ENCODE peak calls at places on chromosomes 1 and 21, in eight cellular contexts. C is stomach, W is adrenal gland, X is spleen, D is uterus, Z is esophagus squamous epithelium, G is body of pancreas, B is heart left ventricle. N is an unnamed sample.

GRCh38 chr21:37502947-37503346 is 136.4 kb downstream of the DYRK1A start:
- DNase-seq in C (no peak), W (no peak), X (no peak), D (no peak), Z (no peak), G (no peak), B (no peak), N (no peak)

GRCh38 chr1:1128454-1129139 is 12.7 kb upstream of the C1orf159 start:
- DNase-seq in C (peak), W (peak), X (peak), D (no peak), Z (no peak), G (peak), B (peak), N (no peak)

GRCh38 chr1:192260076-192260475 is 56.7 kb upstream of the RGS21 start:
- DNase-seq in C (no peak), W (no peak), X (no peak), D (no peak), Z (no peak), G (no peak), B (no peak), N (no peak)

GRCh38 chr21:45386728-45387371 is 18.1 kb upstream of the COL18A1 start:
- DNase-seq in C (no peak), W (peak), X (peak), D (peak), Z (no peak), G (peak), B (peak), N (peak)

GRCh38 chr1:201537966-201538617 is 835 bp upstream of the NAV1 start:
- DNase-seq in C (no peak), W (no peak), X (no peak), D (no peak), Z (no peak), G (no peak), B (no peak), N (no peak)

GRCh38 chr1:112328600-112328999 is 67.4 kb upstream of the CTTNBP2NL start:
- DNase-seq in C (no peak), W (no peak), X (no peak), D (no peak), Z (no peak), G (no peak), B (no peak), N (no peak)

GRCh38 chr1:12556368-12556930 is 61.6 kb downstream of the DHRS3 start:
- DNase-seq in C (no peak), W (peak), X (no peak), D (peak), Z (no peak), G (no peak), B (peak), N (peak)

GRCh38 chr1:193712356-193712755 is 525.9 kb upstream of the B3GALT2 start:
- DNase-seq in C (no peak), W (no peak), X (no peak), D (no peak), Z (no peak), G (no peak), B (no peak), N (no peak)

GRCh38 chr1:106659490-106660244 is 396.8 kb upstream of the PRMT6 start:
- DNase-seq in C (no peak), W (no peak), X (no peak), D (no peak), Z (no peak), G (no peak), B (no peak), N (no peak)

GRCh38 chr1:229509576-229509975 is 1.4 kb upstream of the NUP133 start:
- DNase-seq in C (no peak), W (no peak), X (no peak), D (no peak), Z (no peak), G (no peak), B (no peak), N (no peak)
- TF ChIP-seq POLR2A in C (no peak), W (no peak), X (no peak), D (no peak), Z (no peak), G (no peak), B (no peak), N (no peak)

DNA sequence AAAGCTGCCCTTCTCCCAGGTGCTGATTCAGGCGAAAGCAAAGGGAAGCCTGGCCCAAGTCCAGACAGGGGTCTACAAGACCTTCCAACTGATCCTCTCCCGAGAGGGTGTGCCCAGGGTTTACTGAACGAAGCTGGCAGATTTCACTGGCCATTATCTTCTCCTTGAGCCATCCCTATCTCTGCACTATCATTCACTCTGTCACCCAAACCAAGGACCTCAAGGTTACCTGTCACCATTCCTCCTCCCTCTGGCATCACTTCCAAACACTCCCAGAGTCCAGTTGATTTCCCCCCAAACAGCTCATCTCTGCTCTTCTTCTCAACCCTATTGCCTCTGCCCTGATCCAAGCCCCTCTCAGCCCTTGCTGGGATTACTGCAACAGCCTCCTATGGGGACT is 4.9 kb downstream of the STK40 start:
- DNase-seq in C (no peak), W (no peak), X (peak), D (no peak), Z (no peak), G (no peak), B (no peak), N (no peak)
- H3K27ac ChIP-seq in C (no peak), W (peak), X (no peak), D (peak), Z (no peak), G (peak), B (no peak), N (peak)

GRCh38 chr1:157043685-157044084 is 1.9 kb downstream of the ARHGEF11 start:
- DNase-seq in C (no peak), W (no peak), X (no peak), D (no peak), Z (no peak), G (no peak), B (no peak), N (no peak)

GRCh38 chr1:157042852-157043251 is 2.7 kb downstream of the ARHGEF11 start:
- DNase-seq in C (no peak), W (no peak), X (no peak), D (no peak), Z (no peak), G (no peak), B (no peak), N (no peak)

GRCh38 chr1:157044326-157044725 is 1.2 kb downstream of the ARHGEF11 start:
- DNase-seq in C (no peak), W (no peak), X (no peak), D (no peak), Z (no peak), G (no peak), B (no peak), N (no peak)

GRCh38 chr1:157047064-157047410 is 1.5 kb upstream of the ARHGEF11 start:
- DNase-seq in C (no peak), W (no peak), X (no peak), D (no peak), Z (no peak), G (no peak), B (no peak), N (no peak)

GRCh38 chr1:157045251-157046218 is at the start of gene ARHGEF11:
- DNase-seq in C (peak), W (peak), X (peak), D (peak), Z (no peak), G (peak), B (peak), N (peak)
- TF ChIP-seq POLR2A in C (no peak), W (peak), X (no peak), D (peak), Z (no peak), G (peak), B (no peak), N (no peak)

GRCh38 chr1:182142621-182143020 is 81.1 kb upstream of the ZNF648 start:
- DNase-seq in C (no peak), W (no peak), X (no peak), D (no peak), Z (no peak), G (no peak), B (no peak), N (no peak)

GRCh38 chr1:182143154-182143657 is 81.7 kb upstream of the ZNF648 start:
- DNase-seq in C (peak), W (peak), X (peak), D (peak), Z (peak), G (peak), B (peak), N (peak)

GRCh38 chr1:182141040-182141439 is 79.5 kb upstream of the ZNF648 start:
- DNase-seq in C (no peak), W (no peak), X (no peak), D (no peak), Z (no peak), G (no peak), B (no peak), N (no peak)

GRCh38 chr1:182146286-182146685 is 84.8 kb upstream of the ZNF648 start:
- DNase-seq in C (peak), W (no peak), X (no peak), D (no peak), Z (no peak), G (peak), B (no peak), N (no peak)

DNA sequence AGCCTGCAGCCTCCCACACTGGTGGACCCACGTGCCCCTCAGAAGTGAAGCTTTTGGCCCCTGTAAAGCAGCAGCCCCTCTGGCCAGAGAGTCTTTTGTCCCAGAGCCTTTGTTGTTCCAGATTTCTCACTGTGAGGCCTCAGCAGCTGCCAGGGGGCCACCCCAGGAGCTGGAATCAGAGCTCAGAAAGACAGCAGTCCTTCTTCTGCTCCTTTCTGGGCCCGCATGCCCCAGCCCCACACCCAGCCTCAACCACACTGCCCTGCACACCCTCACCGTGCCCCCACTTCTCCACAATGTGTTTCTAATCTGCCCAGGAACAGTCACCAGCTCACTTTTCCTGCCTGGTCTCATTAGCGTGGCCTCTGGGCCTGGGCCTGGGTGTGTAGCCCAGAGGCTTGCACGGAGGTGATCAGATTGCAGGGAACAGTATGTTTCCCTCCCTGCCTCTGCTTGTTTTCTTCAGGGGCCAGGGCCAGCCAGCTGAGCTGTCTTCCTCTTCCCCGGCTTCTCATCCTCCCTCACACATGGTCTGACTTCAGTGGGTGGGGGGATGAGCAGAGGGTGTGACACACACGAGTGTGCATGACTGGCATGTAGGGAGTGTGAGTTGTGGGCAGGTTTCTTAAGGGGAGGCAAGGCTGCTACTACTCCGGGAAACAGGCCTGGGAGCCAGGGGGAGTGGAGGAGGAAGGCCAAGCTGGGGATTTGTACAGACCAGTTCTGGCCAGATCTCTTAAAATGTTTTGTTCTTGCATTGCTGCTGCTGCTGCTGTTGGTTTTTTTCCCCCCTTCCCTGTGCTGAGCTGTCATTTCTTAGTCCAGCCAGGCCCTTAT is 82.5 kb upstream of the ZNF648 start:
- DNase-seq in C (peak), W (peak), X (peak), D (peak), Z (peak), G (peak), B (peak), N (peak)
- H3K27ac ChIP-seq in C (peak), W (peak), X (peak), D (peak), Z (peak), G (peak), B (peak), N (peak)

GRCh38 chr1:26696191-26696644 is 403 bp downstream of the ARID1A start:
- DNase-seq in C (no peak), W (no peak), X (peak), D (peak), Z (no peak), G (peak), B (peak), N (no peak)

GRCh38 chr1:26696645-26697440 is 1.0 kb downstream of the ARID1A start:
- DNase-seq in C (peak), W (peak), X (peak), D (peak), Z (no peak), G (peak), B (peak), N (no peak)

GRCh38 chr1:26700711-26701110 is 4.9 kb downstream of the ARID1A start:
- DNase-seq in C (no peak), W (no peak), X (no peak), D (no peak), Z (no peak), G (no peak), B (no peak), N (no peak)

GRCh38 chr1:26697441-26697977 is 1.7 kb downstream of the ARID1A start:
- DNase-seq in C (no peak), W (no peak), X (no peak), D (no peak), Z (no peak), G (peak), B (peak), N (no peak)

GRCh38 chr1:26697978-26698849 is 2.4 kb downstream of the ARID1A start:
- DNase-seq in C (peak), W (peak), X (peak), D (peak), Z (no peak), G (peak), B (peak), N (peak)
- TF ChIP-seq POLR2A in C (no peak), W (peak), X (peak), D (peak), Z (peak), G (peak), B (no peak), N (no peak)

GRCh38 chr1:205287723-205288122 is 33.8 kb downstream of the NUAK2 start:
- DNase-seq in C (no peak), W (no peak), X (no peak), D (no peak), Z (no peak), G (no peak), B (no peak), N (no peak)
- H3K27ac ChIP-seq in C (no peak), W (no peak), X (peak), D (no peak), Z (no peak), G (no peak), B (no peak), N (no peak)

GRCh38 chr1:16146888-16147614 is 8.8 kb downstream of the EPHA2 start:
- DNase-seq in C (no peak), W (peak), X (no peak), D (peak), Z (no peak), G (no peak), B (no peak), N (no peak)

GRCh38 chr1:16147615-16147926 is 8.3 kb downstream of the EPHA2 start:
- DNase-seq in C (no peak), W (no peak), X (no peak), D (no peak), Z (no peak), G (no peak), B (no peak), N (no peak)

GRCh38 chr1:16145030-16145987 is 10.6 kb downstream of the EPHA2 start:
- DNase-seq in C (peak), W (peak), X (peak), D (peak), Z (no peak), G (peak), B (peak), N (peak)

GRCh38 chr1:16144325-16145029 is 11.4 kb downstream of the EPHA2 start:
- DNase-seq in C (no peak), W (no peak), X (no peak), D (peak), Z (no peak), G (no peak), B (no peak), N (no peak)

GRCh38 chr1:16145988-16146887 is 9.6 kb downstream of the EPHA2 start:
- DNase-seq in C (peak), W (peak), X (no peak), D (peak), Z (no peak), G (peak), B (peak), N (peak)
- TF ChIP-seq POLR2A in C (no peak), W (peak), X (no peak), D (peak), Z (no peak), G (peak), B (no peak), N (no peak)

GRCh38 chr21:42030311-42030710 is 20.2 kb upstream of the ZBTB21 start:
- DNase-seq in C (no peak), W (no peak), X (no peak), D (no peak), Z (no peak), G (no peak), B (no peak), N (no peak)

GRCh38 chr21:42031816-42032215 is 21.7 kb upstream of the ZBTB21 start:
- DNase-seq in C (no peak), W (peak), X (peak), D (no peak), Z (no peak), G (no peak), B (no peak), N (no peak)

GRCh38 chr21:42032968-42033367 is 22.8 kb upstream of the ZBTB21 start:
- DNase-seq in C (no peak), W (no peak), X (peak), D (no peak), Z (no peak), G (no peak), B (no peak), N (no peak)

GRCh38 chr21:42031241-42031640 is 21.1 kb upstream of the ZBTB21 start:
- DNase-seq in C (no peak), W (no peak), X (no peak), D (no peak), Z (no peak), G (no peak), B (no peak), N (no peak)

DNA sequence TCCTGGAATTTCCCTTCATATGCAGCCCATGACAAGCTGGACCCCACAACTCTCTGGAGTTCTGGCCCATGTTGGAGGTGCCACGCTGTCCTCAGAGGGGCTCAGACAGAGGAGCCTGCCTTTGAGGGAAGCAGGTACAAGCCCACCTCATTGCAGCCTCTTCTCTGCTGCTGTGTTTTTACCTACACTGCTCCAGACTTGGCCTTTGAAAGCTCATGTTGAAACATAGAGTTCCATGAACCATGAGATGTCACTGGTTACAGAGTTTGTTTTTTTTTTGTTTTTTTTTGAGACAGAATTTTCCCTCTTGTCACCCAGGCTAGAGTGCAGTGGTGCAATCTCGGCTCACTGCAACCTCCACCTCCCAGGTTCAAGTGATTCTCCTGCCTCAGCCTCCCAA is 22.1 kb upstream of the ZBTB21 start:
- DNase-seq in C (no peak), W (peak), X (no peak), D (no peak), Z (no peak), G (no peak), B (no peak), N (no peak)
- H3K27ac ChIP-seq in C (no peak), W (no peak), X (no peak), D (no peak), Z (no peak), G (no peak), B (no peak), N (peak)

DNA sequence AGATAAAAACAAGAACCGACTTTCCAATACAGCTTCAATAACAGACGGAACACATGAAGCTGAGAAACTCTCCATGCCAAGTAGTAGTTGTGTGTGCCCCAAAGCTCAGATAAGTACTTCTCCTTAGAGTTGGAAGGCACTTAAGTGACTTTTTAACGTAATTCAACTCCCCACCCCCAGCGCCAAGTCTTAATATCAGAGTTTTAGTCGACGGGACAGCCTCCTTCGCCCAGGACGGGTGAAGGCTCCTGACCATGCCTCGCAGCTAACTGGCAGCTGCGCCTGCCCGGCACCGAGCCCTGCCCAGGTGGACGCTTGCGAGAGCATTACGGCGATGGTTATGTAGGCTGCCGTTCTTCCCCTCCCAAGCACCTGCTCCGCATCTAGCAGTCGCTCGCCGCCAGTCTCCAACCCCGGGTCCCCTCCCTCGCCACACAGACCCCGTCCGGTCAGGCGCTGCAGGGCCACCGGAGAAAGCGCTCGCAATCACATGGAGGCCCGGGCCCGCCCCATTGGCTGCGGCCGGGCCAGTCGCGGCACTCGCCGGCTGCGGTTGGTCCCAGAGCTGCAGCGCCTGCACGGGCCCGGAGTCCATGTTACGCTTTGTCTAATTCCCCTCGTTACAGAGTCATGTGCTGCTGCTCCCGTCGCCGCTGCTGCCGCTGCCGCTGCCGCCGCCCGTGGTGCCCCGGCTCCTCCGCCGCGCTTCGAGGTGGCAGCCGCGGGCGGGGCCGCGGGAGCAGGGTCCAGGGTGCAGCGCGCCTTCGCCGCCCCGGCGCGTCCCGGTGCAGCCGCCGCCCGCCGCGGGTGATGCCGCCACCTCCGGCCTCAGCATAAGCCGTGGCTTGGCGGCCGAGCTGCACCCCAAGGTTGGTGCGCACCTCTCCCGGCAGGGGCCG is at the start of gene LRRC8D:
- DNase-seq in C (peak), W (peak), X (peak), D (peak), Z (peak), G (peak), B (peak), N (peak)
- TF ChIP-seq POLR2A in C (no peak), W (peak), X (peak), D (peak), Z (no peak), G (peak), B (peak), N (no peak)